ENCODE peak calls at places on chromosome 13, in five cellular contexts. One of them, this sample, is unnamed.

GRCh38 chr13:61965756-61966155 is 550.1 kb upstream of the PCDH20 start:
- ATAC-seq in HepG2: no peak
- ATAC-seq in GM12878: no peak
- ATAC-seq in A549: no peak
- ATAC-seq in K562: no peak
- ATAC-seq in this sample: no peak

GRCh38 chr13:97268772-97269171 is 46.6 kb downstream of the MBNL2 start:
- ATAC-seq in HepG2: peak
- ATAC-seq in GM12878: no peak
- ATAC-seq in A549: no peak
- ATAC-seq in K562: peak
- ATAC-seq in this sample: no peak

GRCh38 chr13:23673354-23673753 is 103.1 kb downstream of the TNFRSF19 start:
- ATAC-seq in HepG2: no peak
- ATAC-seq in GM12878: no peak
- ATAC-seq in A549: no peak
- ATAC-seq in K562: no peak
- ATAC-seq in this sample: no peak

GRCh38 chr13:53200075-53200474 is 171.5 kb downstream of the OLFM4 start:
- ATAC-seq in HepG2: no peak
- ATAC-seq in GM12878: no peak
- ATAC-seq in A549: no peak
- ATAC-seq in K562: no peak
- ATAC-seq in this sample: no peak

GRCh38 chr13:78601124-78601885 is 2.0 kb downstream of the POU4F1 start:
- ATAC-seq in HepG2: no peak
- ATAC-seq in GM12878: no peak
- ATAC-seq in A549: no peak
- ATAC-seq in K562: no peak
- ATAC-seq in this sample: no peak

GRCh38 chr13:26695891-26696311 is 64.7 kb downstream of the GPR12 start:
- ATAC-seq in HepG2: peak
- ATAC-seq in GM12878: no peak
- ATAC-seq in A549: no peak
- ATAC-seq in K562: no peak
- ATAC-seq in this sample: no peak

GRCh38 chr13:48518083-48518482 is 14.8 kb downstream of the RCBTB2 start:
- ATAC-seq in HepG2: no peak
- ATAC-seq in GM12878: no peak
- ATAC-seq in A549: no peak
- ATAC-seq in K562: no peak
- ATAC-seq in this sample: no peak

GRCh38 chr13:21389124-21389523 is 70.0 kb downstream of the ZDHHC20 start:
- ATAC-seq in HepG2: no peak
- ATAC-seq in GM12878: no peak
- ATAC-seq in A549: no peak
- ATAC-seq in K562: no peak
- ATAC-seq in this sample: no peak

GRCh38 chr13:35723820-35724219 is 247.3 kb upstream of the MAB21L1 start:
- ATAC-seq in HepG2: peak
- ATAC-seq in GM12878: no peak
- ATAC-seq in A549: no peak
- ATAC-seq in K562: no peak
- ATAC-seq in this sample: peak

GRCh38 chr13:62887046-62887445 is 1471.4 kb upstream of the PCDH20 start:
- ATAC-seq in HepG2: no peak
- ATAC-seq in GM12878: no peak
- ATAC-seq in A549: no peak
- ATAC-seq in K562: no peak
- ATAC-seq in this sample: peak

GRCh38 chr13:21420706-21421105 is 38.4 kb downstream of the ZDHHC20 start:
- ATAC-seq in HepG2: no peak
- ATAC-seq in GM12878: no peak
- ATAC-seq in A549: no peak
- ATAC-seq in K562: no peak
- ATAC-seq in this sample: no peak

GRCh38 chr13:97302611-97303010 is 80.5 kb downstream of the MBNL2 start:
- ATAC-seq in HepG2: no peak
- ATAC-seq in GM12878: no peak
- ATAC-seq in A549: no peak
- ATAC-seq in K562: no peak
- ATAC-seq in this sample: no peak

GRCh38 chr13:74077375-74077774 is 56.8 kb downstream of the KLF12 start:
- ATAC-seq in HepG2: no peak
- ATAC-seq in GM12878: no peak
- ATAC-seq in A549: no peak
- ATAC-seq in K562: no peak
- ATAC-seq in this sample: no peak

GRCh38 chr13:77219401-77219800 is 107.5 kb downstream of the MYCBP2 start:
- ATAC-seq in HepG2: no peak
- ATAC-seq in GM12878: no peak
- ATAC-seq in A549: no peak
- ATAC-seq in K562: no peak
- ATAC-seq in this sample: no peak

GRCh38 chr13:21435710-21436151 is 23.4 kb downstream of the ZDHHC20 start:
- ATAC-seq in HepG2: peak
- ATAC-seq in GM12878: peak
- ATAC-seq in A549: peak
- ATAC-seq in K562: peak
- ATAC-seq in this sample: peak

GRCh38 chr13:84553252-84553651 is 671.0 kb upstream of the SLITRK1 start:
- ATAC-seq in HepG2: no peak
- ATAC-seq in GM12878: no peak
- ATAC-seq in A549: no peak
- ATAC-seq in K562: no peak
- ATAC-seq in this sample: no peak

GRCh38 chr13:51599444-51600176 is 15.3 kb downstream of the WDFY2 start:
- ATAC-seq in HepG2: no peak
- ATAC-seq in GM12878: peak
- ATAC-seq in A549: no peak
- ATAC-seq in K562: peak
- ATAC-seq in this sample: no peak

GRCh38 chr13:81986308-81986707 is 1645.4 kb upstream of the SPRY2 start:
- ATAC-seq in HepG2: no peak
- ATAC-seq in GM12878: no peak
- ATAC-seq in A549: no peak
- ATAC-seq in K562: no peak
- ATAC-seq in this sample: no peak

GRCh38 chr13:97108535-97108910 is 113.6 kb upstream of the MBNL2 start:
- ATAC-seq in HepG2: no peak
- ATAC-seq in GM12878: no peak
- ATAC-seq in A549: no peak
- ATAC-seq in K562: no peak
- ATAC-seq in this sample: no peak

GRCh38 chr13:48547663-48548092 is 14.8 kb upstream of the RCBTB2 start:
- ATAC-seq in HepG2: peak
- ATAC-seq in GM12878: no peak
- ATAC-seq in A549: no peak
- ATAC-seq in K562: no peak
- ATAC-seq in this sample: no peak

GRCh38 chr13:98575009-98575866 is 1.7 kb downstream of the STK24 start:
- ATAC-seq in HepG2: no peak
- ATAC-seq in GM12878: no peak
- ATAC-seq in A549: no peak
- ATAC-seq in K562: peak
- ATAC-seq in this sample: no peak

GRCh38 chr13:74047925-74048324 is 86.3 kb downstream of the KLF12 start:
- ATAC-seq in HepG2: no peak
- ATAC-seq in GM12878: no peak
- ATAC-seq in A549: no peak
- ATAC-seq in K562: no peak
- ATAC-seq in this sample: no peak

GRCh38 chr13:41917641-41918040 is 43.3 kb downstream of the VWA8 start:
- ATAC-seq in HepG2: no peak
- ATAC-seq in GM12878: peak
- ATAC-seq in A549: no peak
- ATAC-seq in K562: no peak
- ATAC-seq in this sample: no peak

GRCh38 chr13:98462241-98462882 is 114.5 kb downstream of the STK24 start:
- ATAC-seq in HepG2: no peak
- ATAC-seq in GM12878: no peak
- ATAC-seq in A549: no peak
- ATAC-seq in K562: no peak
- ATAC-seq in this sample: no peak

GRCh38 chr13:51113969-51114368 is 2.9 kb upstream of the C13orf42 start:
- ATAC-seq in HepG2: no peak
- ATAC-seq in GM12878: no peak
- ATAC-seq in A549: no peak
- ATAC-seq in K562: no peak
- ATAC-seq in this sample: no peak

GRCh38 chr13:78674638-78675037 is 15.7 kb upstream of the OBI1 start:
- ATAC-seq in HepG2: no peak
- ATAC-seq in GM12878: no peak
- ATAC-seq in A549: no peak
- ATAC-seq in K562: no peak
- ATAC-seq in this sample: no peak

GRCh38 chr13:103547914-103548313 is 481.7 kb upstream of the SLC10A2 start:
- ATAC-seq in HepG2: no peak
- ATAC-seq in GM12878: no peak
- ATAC-seq in A549: no peak
- ATAC-seq in K562: no peak
- ATAC-seq in this sample: no peak

GRCh38 chr13:55577847-55578210 is 1562.9 kb upstream of the PRR20A start:
- ATAC-seq in HepG2: no peak
- ATAC-seq in GM12878: no peak
- ATAC-seq in A549: no peak
- ATAC-seq in K562: no peak
- ATAC-seq in this sample: no peak

GRCh38 chr13:77836423-77836822 is 82.2 kb downstream of the EDNRB start:
- ATAC-seq in HepG2: no peak
- ATAC-seq in GM12878: no peak
- ATAC-seq in A549: no peak
- ATAC-seq in K562: no peak
- ATAC-seq in this sample: peak

GRCh38 chr13:51803422-51804294 is at the start of gene DHRS12:
- ATAC-seq in HepG2: peak
- ATAC-seq in GM12878: peak
- ATAC-seq in A549: peak
- ATAC-seq in K562: peak
- ATAC-seq in this sample: peak

GRCh38 chr13:75650991-75651390 is 14.9 kb downstream of the LMO7 start:
- ATAC-seq in HepG2: no peak
- ATAC-seq in GM12878: no peak
- ATAC-seq in A549: no peak
- ATAC-seq in K562: no peak
- ATAC-seq in this sample: no peak

GRCh38 chr13:113040031-113040430 is 65.6 kb upstream of the F7 start:
- ATAC-seq in HepG2: no peak
- ATAC-seq in GM12878: no peak
- ATAC-seq in A549: no peak
- ATAC-seq in K562: no peak
- ATAC-seq in this sample: no peak
- TF ChIP-seq EP300 in HepG2: no peak
- TF ChIP-seq EP300 in GM12878: no peak
- TF ChIP-seq EP300 in A549: no peak
- TF ChIP-seq EP300 in K562: no peak
- TF ChIP-seq EP300 in this sample: no peak

DNA sequence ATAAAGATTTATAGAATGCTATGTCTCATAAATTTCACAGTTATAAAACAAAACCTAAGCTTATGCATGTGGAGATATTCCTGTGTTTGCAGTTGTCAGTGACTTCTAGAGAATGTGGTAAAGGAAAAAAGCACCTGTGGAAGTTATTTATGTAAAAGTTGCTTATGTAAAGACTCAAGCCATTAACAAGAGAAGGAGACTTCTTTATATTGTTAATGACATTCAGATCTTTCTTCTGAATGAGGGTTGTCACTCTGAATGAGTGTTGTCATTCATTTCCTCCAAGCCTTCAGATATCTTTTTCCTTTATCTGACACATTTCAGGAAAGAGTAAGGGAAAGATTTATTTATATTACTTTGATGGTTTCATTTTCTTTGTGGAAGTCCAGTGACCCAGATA is 202.6 kb downstream of the TM9SF2 start:
- ATAC-seq in HepG2: no peak
- ATAC-seq in GM12878: no peak
- ATAC-seq in A549: no peak
- ATAC-seq in K562: no peak
- ATAC-seq in this sample: no peak
- TF ChIP-seq EP300 in HepG2: no peak
- TF ChIP-seq EP300 in GM12878: no peak
- TF ChIP-seq EP300 in A549: no peak
- TF ChIP-seq EP300 in K562: no peak
- TF ChIP-seq EP300 in this sample: no peak

GRCh38 chr13:39037880-39038568 is at the start of the genes NHLRC3 and PROSER1:
- ATAC-seq in HepG2: peak
- ATAC-seq in GM12878: peak
- ATAC-seq in A549: peak
- ATAC-seq in K562: peak
- ATAC-seq in this sample: peak
- TF ChIP-seq EP300 in HepG2: no peak
- TF ChIP-seq EP300 in GM12878: no peak
- TF ChIP-seq EP300 in A549: no peak
- TF ChIP-seq EP300 in K562: no peak
- TF ChIP-seq EP300 in this sample: no peak

GRCh38 chr13:44271031-44271433 is 102.6 kb upstream of the SERP2 start:
- ATAC-seq in HepG2: no peak
- ATAC-seq in GM12878: no peak
- ATAC-seq in A549: peak
- ATAC-seq in K562: peak
- ATAC-seq in this sample: peak
- TF ChIP-seq EP300 in HepG2: no peak
- TF ChIP-seq EP300 in GM12878: no peak
- TF ChIP-seq EP300 in A549: peak
- TF ChIP-seq EP300 in K562: no peak
- TF ChIP-seq EP300 in this sample: peak

GRCh38 chr13:25608181-25608580 is 236.4 kb downstream of the ATP8A2 start:
- ATAC-seq in HepG2: no peak
- ATAC-seq in GM12878: no peak
- ATAC-seq in A549: no peak
- ATAC-seq in K562: no peak
- ATAC-seq in this sample: no peak

GRCh38 chr13:25607096-25607495 is 235.3 kb downstream of the ATP8A2 start:
- ATAC-seq in HepG2: no peak
- ATAC-seq in GM12878: no peak
- ATAC-seq in A549: no peak
- ATAC-seq in K562: no peak
- ATAC-seq in this sample: no peak

GRCh38 chr13:25598421-25598820 is 226.6 kb downstream of the ATP8A2 start:
- ATAC-seq in HepG2: no peak
- ATAC-seq in GM12878: no peak
- ATAC-seq in A549: no peak
- ATAC-seq in K562: no peak
- ATAC-seq in this sample: no peak

DNA sequence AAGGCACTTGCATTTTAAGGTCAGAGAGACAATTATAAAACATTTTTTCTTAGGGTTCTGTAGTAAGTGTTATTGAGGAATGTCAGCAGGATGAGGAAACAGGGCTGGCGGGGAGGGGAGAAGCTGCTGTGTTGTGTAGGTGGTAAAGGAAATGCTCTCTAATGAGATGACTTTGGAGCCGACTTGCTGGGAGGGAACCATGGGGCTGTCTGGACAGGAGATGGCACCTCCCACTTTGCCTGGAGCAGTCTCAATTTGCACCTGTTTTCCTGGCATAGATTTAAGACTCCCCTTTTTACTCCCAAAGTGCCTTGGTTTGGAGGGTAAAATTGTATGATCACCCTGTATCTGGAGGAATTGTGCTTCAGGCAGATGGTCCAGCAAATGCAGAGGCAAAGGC is 230.4 kb downstream of the ATP8A2 start:
- ATAC-seq in HepG2: no peak
- ATAC-seq in GM12878: no peak
- ATAC-seq in A549: no peak
- ATAC-seq in K562: no peak
- ATAC-seq in this sample: no peak
- TF ChIP-seq EP300 in HepG2: no peak
- TF ChIP-seq EP300 in GM12878: no peak
- TF ChIP-seq EP300 in A549: no peak
- TF ChIP-seq EP300 in K562: no peak
- TF ChIP-seq EP300 in this sample: no peak

This sample was measured in gastroesophageal sphincter.